ENCODE peak calls at places on chromosomes 16 and 17, in five cellular contexts. V is endodermal cell, L is heart left ventricle, M is mucosa of descending colon, K is PC-9. F is an unnamed sample. For H3K4me1, the result is how much of the 10 kb centered on the place peaks cover.

GRCh38 chr17:21756856-21757619 is 64.7 kb downstream of the KCNJ18 start:
- DNase-seq in V (no peak), L (no peak), M (no peak), K (no peak), F (no peak)

GRCh38 chr17:80069886-80070177 is 31.5 kb upstream of the GAA start:
- DNase-seq in V (no peak), L (no peak), M (no peak), K (no peak), F (peak)

GRCh38 chr16:16146380-16147315 is 76.6 kb downstream of the ABCC6 start:
- DNase-seq in V (no peak), L (peak), M (no peak), K (no peak), F (no peak)

GRCh38 chr16:13018026-13018425 is 116.6 kb downstream of the SHISA9 start:
- DNase-seq in V (no peak), L (no peak), M (no peak), K (no peak), F (no peak)

GRCh38 chr17:14336418-14336817 is 35.5 kb downstream of the HS3ST3B1 start:
- DNase-seq in V (no peak), L (peak), M (no peak), K (no peak), F (no peak)

GRCh38 chr16:27795992-27796614 is 246.2 kb downstream of the KATNIP start:
- DNase-seq in V (peak), L (peak), M (peak), K (peak), F (peak)

GRCh38 chr17:34542700-34543336 is 36.6 kb upstream of the TMEM132E start:
- DNase-seq in V (peak), L (no peak), M (peak), K (peak), F (peak)

GRCh38 chr16:84618428-84619102 is 687 bp upstream of the COTL1 start:
- DNase-seq in V (peak), L (no peak), M (no peak), K (peak), F (peak)

GRCh38 chr16:52546291-52546941 is 527 bp downstream of the TOX3 start:
- DNase-seq in V (peak), L (no peak), M (peak), K (no peak), F (no peak)

GRCh38 chr16:66273036-66273435 is 93.5 kb upstream of the CDH5 start:
- DNase-seq in V (no peak), L (no peak), M (no peak), K (no peak), F (no peak)

GRCh38 chr17:80339118-80339517 is 75.8 kb upstream of the ENDOV start:
- DNase-seq in V (no peak), L (no peak), M (peak), K (no peak), F (no peak)

GRCh38 chr17:54426287-54426886 is 474.3 kb upstream of the TOM1L1 start:
- DNase-seq in V (peak), L (no peak), M (no peak), K (no peak), F (no peak)

GRCh38 chr17:80529904-80530292 is 14.7 kb upstream of the RPTOR start:
- DNase-seq in V (no peak), L (no peak), M (no peak), K (peak), F (no peak)

GRCh38 chr17:44655983-44656700 is at the start of gene MEIOC:
- DNase-seq in V (peak), L (no peak), M (no peak), K (no peak), F (peak)

GRCh38 chr17:30517786-30518185 is 40.6 kb downstream of the GOSR1 start:
- DNase-seq in V (no peak), L (no peak), M (no peak), K (no peak), F (no peak)

GRCh38 chr16:66161942-66162341 is 204.5 kb upstream of the CDH5 start:
- DNase-seq in V (no peak), L (no peak), M (no peak), K (no peak), F (no peak)

GRCh38 chr16:17927015-17927414 is 409.5 kb downstream of the NPIPA8 start:
- DNase-seq in V (no peak), L (no peak), M (no peak), K (no peak), F (no peak)

GRCh38 chr17:48679385-48680096 is 42.8 kb downstream of the PRAC1 start:
- DNase-seq in V (no peak), L (no peak), M (no peak), K (no peak), F (no peak)

GRCh38 chr17:16085066-16085699 is 85.6 kb downstream of the TTC19 start:
- DNase-seq in V (no peak), L (no peak), M (no peak), K (no peak), F (peak)

GRCh38 chr16:29848420-29849297 is 14.4 kb downstream of the CDIPT start:
- DNase-seq in V (peak), L (peak), M (peak), K (peak), F (peak)

GRCh38 chr16:17367932-17368331 is 102.8 kb downstream of the XYLT1 start:
- DNase-seq in V (peak), L (no peak), M (peak), K (no peak), F (peak)

GRCh38 chr17:20026960-20027359 is 17.8 kb downstream of the SPECC1 start:
- DNase-seq in V (no peak), L (no peak), M (no peak), K (no peak), F (no peak)

GRCh38 chr16:14658063-14658462 is 25.3 kb downstream of the BFAR start:
- DNase-seq in V (no peak), L (no peak), M (peak), K (no peak), F (no peak)

GRCh38 chr16:71344315-71344905 is 14.1 kb upstream of the CALB2 start:
- DNase-seq in V (peak), L (no peak), M (no peak), K (peak), F (no peak)

GRCh38 chr16:31373235-31373634 is 18.3 kb downstream of the ITGAX start:
- DNase-seq in V (no peak), L (no peak), M (no peak), K (no peak), F (no peak)

GRCh38 chr16:303760-304505 is 21.0 kb downstream of the PDIA2 start:
- DNase-seq in V (peak), L (no peak), M (peak), K (no peak), F (no peak)

GRCh38 chr17:75270218-75270965 is 639 bp downstream of the MIF4GD start:
- DNase-seq in V (peak), L (peak), M (peak), K (peak), F (peak)

GRCh38 chr17:20216154-20216815 is 207.1 kb downstream of the SPECC1 start:
- DNase-seq in V (no peak), L (no peak), M (no peak), K (no peak), F (no peak)

GRCh38 chr16:80743772-80744171 is 60.6 kb downstream of the CDYL2 start:
- DNase-seq in V (no peak), L (no peak), M (no peak), K (no peak), F (no peak)

GRCh38 chr16:56530872-56531271 is 11.0 kb upstream of the BBS2 start:
- DNase-seq in V (no peak), L (no peak), M (no peak), K (no peak), F (peak)

GRCh38 chr16:56538331-56538730 is 18.5 kb upstream of the BBS2 start:
- DNase-seq in V (no peak), L (no peak), M (no peak), K (no peak), F (no peak)

GRCh38 chr16:56534847-56535383 is 15.1 kb upstream of the BBS2 start:
- DNase-seq in V (no peak), L (no peak), M (peak), K (no peak), F (no peak)

DNA sequence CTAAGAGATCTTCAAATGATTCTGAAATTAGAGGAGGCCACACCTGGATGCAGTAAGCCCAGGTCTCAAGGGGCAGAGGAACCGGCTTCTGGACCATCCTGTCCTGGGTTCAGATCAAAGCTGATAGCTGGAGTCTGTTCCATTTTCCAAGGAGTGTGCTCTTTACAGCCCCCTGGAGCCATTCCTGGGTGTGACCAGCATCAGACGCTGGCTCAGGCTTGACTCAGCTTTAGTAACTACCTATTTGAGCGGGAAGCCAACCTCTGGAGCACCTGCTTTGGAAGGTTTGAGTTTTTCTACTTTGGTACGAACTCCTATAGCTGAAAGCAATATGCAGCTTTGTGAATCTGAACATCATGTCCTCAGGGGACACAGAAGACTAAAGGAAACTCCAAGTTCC is 12.9 kb upstream of the BBS2 start:
- DNase-seq in V (peak), L (no peak), M (no peak), K (no peak), F (no peak)
- TF ChIP-seq CTCF in V (peak), L (no peak), M (no peak), K (peak), F (no peak)

GRCh38 chr17:40556884-40557414 is 8.3 kb downstream of the CCR7 start:
- DNase-seq in V (peak), L (peak), M (no peak), K (no peak), F (no peak)
- H3K4me1 ChIP-seq in V (under half), L (under half), M (under half), K (under half), F (under half)

GRCh38 chr17:42009170-42009569 is 8.1 kb downstream of the DNAJC7 start:
- DNase-seq in V (peak), L (no peak), M (no peak), K (no peak), F (no peak)
- TF ChIP-seq CTCF in V (peak), L (peak), M (no peak), K (no peak), F (peak)

GRCh38 chr17:63698886-63699637 is 863 bp downstream of the LIMD2 start:
- DNase-seq in V (peak), L (peak), M (peak), K (no peak), F (peak)
- H3K4me1 ChIP-seq in V (under half), L (under half), M (under half), K (under half), F (under half)

GRCh38 chr16:86156155-86156554 is 257.2 kb downstream of the IRF8 start:
- DNase-seq in V (no peak), L (no peak), M (no peak), K (no peak), F (no peak)
- TF ChIP-seq CTCF in V (no peak), L (no peak), M (no peak), K (no peak), F (no peak)

GRCh38 chr17:68600123-68600880 is 865 bp downstream of the FAM20A start:
- DNase-seq in V (peak), L (peak), M (no peak), K (no peak), F (no peak)

GRCh38 chr17:68600881-68601564 is at the start of gene FAM20A:
- DNase-seq in V (peak), L (peak), M (peak), K (no peak), F (no peak)

GRCh38 chr17:68598545-68598961 is 2.6 kb downstream of the FAM20A start:
- DNase-seq in V (no peak), L (no peak), M (no peak), K (no peak), F (no peak)

GRCh38 chr17:68599091-68599872 is 1.9 kb downstream of the FAM20A start:
- DNase-seq in V (peak), L (no peak), M (no peak), K (no peak), F (peak)

DNA sequence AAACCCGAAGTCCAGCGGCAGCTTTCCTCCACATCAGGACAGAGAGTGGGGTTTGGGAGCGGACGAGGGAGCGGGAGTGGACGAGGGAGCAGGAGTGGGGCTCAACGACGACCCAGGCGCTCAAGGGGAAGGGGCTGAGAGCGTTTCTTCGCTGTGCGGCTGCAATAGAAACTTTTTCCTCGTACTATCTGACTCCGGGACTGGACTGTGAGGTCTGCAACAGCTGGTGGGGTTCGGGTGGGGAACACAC is 1.4 kb downstream of the FAM20A start:
- DNase-seq in V (no peak), L (peak), M (no peak), K (no peak), F (no peak)
- H3K4me1 ChIP-seq in V (under half), L (under half), M (under half), K (under half), F (under half)

GRCh38 chr17:2123467-2124251 is 68.8 kb downstream of the HIC1 start:
- DNase-seq in V (peak), L (peak), M (peak), K (peak), F (no peak)
- TF ChIP-seq CTCF in V (peak), L (peak), M (no peak), K (no peak), F (no peak)

GRCh38 chr16:49528564-49529150 is 155.1 kb downstream of the C16orf78 start:
- DNase-seq in V (no peak), L (no peak), M (no peak), K (no peak), F (no peak)
- H3K4me1 ChIP-seq in V (under half), L (under half), M (under half), K (under half), F (under half)

DNA sequence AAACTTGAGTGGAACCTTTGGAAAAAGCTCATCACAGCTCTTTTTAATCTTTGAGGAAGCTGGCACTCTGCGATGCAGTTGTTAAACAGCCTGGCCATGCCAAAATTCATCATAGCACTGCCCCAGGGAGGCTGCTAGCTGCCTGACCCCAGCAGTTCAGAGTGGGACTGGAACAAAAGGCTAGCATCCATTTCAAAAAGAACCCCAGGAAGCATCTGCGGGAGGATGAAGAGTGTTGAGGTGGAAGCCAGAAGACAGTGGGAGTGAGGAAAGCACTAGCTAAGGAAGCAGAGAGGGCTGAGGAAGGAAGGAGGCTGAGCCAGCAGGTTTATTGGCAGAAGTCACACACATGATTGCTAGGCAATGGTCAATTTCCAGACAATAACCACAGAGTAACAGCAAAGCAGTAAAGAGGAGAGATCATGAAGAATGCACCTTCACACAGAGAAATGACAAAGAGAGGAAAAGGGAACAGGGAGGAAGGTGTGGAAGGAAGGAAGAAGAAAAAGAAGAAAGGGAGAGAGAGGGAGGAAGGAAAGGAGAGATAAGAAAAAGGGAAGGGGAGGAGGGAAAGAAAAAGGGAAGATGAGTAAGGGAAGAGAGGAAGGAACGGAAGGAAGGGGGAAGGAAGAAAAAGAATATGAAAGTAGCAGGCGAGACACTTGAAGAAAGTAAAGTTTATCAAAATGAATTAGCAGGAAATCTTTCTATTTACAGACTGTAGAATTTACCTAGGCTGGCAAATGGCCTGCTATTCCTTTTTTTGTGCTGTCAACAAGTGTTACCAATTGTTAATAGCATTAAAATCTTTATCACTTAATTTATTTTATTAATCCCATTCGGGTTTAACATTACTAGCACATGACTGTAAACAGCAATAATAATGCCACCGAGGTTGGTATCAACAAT is 270.0 kb upstream of the PSMD7 start:
- DNase-seq in V (peak), L (no peak), M (peak), K (no peak), F (no peak)
- TF ChIP-seq CTCF in V (no peak), L (no peak), M (no peak), K (no peak), F (no peak)

GRCh38 chr17:66841328-66841727 is 6.4 kb downstream of the CACNG5 start:
- DNase-seq in V (peak), L (no peak), M (no peak), K (no peak), F (no peak)
- H3K4me1 ChIP-seq in V (under half), L (under half), M (under half), K (under half), F (under half)

F was measured in fibroblast of lung.